ENCODE peak calls at places on chromosomes 2 and 18, in six cellular contexts. U is gastrocnemius medialis, O is suprapubic skin, E is HCT116, V is A549, R is Peyer's patch. S is an unnamed sample.
A peak's percentile ranks its signal among the peaks of the same experiment; 100 is the strongest.

GRCh38 chr2:109648041-109648527 is 33.9 kb downstream of the SOWAHC start:
- DNase-seq in R (peak; percentile 32), O (peak; percentile 56), V (no peak), E (no peak), U (no peak), S (no peak)

GRCh38 chr2:210630904-210631560 is 74.6 kb downstream of the CPS1 start:
- DNase-seq in E (no peak), V (no peak), O (no peak), R (no peak), U (no peak), S (no peak)

GRCh38 chr2:209663149-209663548 is 108.5 kb upstream of the UNC80 start:
- DNase-seq in U (no peak), R (no peak), O (no peak), E (no peak), V (no peak), S (no peak)

GRCh38 chr2:12502759-12503158 is 214.0 kb upstream of the TRIB2 start:
- DNase-seq in E (no peak), V (no peak), O (no peak), R (no peak), U (no peak), S (no peak)

GRCh38 chr2:204571041-204571440 is 25.8 kb downstream of the PARD3B start:
- DNase-seq in V (no peak), O (no peak), U (no peak), E (no peak), R (no peak), S (no peak)

GRCh38 chr2:27833931-27834330 is 56.3 kb downstream of the RBKS start:
- DNase-seq in V (no peak), R (no peak), U (no peak), O (no peak), E (no peak), S (no peak)

GRCh38 chr18:58858591-58859468 is 5.8 kb upstream of the ZNF532 start:
- DNase-seq in E (no peak), O (peak; percentile 77), R (peak; percentile 54), V (no peak), U (peak; percentile 50), S (peak; percentile 24)

GRCh38 chr2:177992992-177993391 is 79.6 kb downstream of the PDE11A start:
- DNase-seq in V (no peak), O (no peak), R (no peak), E (no peak), U (no peak), S (no peak)

GRCh38 chr2:222319576-222320440 is 21.0 kb upstream of the PAX3 start:
- DNase-seq in V (peak; percentile 39), O (no peak), E (no peak), R (peak; percentile 55), U (no peak), S (peak; percentile 31)

GRCh38 chr2:26985807-26986206 is 15.4 kb downstream of the MAPRE3 start:
- DNase-seq in U (no peak), O (no peak), V (no peak), E (no peak), R (no peak), S (no peak)

GRCh38 chr2:128196026-128196822 is 105.2 kb downstream of the UGGT1 start:
- DNase-seq in U (no peak), E (no peak), V (no peak), O (no peak), R (peak; percentile 57), S (peak; percentile 15)

GRCh38 chr18:77249583-77250500 is at the start of gene GALR1:
- DNase-seq in E (no peak), V (no peak), R (no peak), O (no peak), U (no peak), S (no peak)

GRCh38 chr18:9097349-9097748 is 5.2 kb upstream of the NDUFV2 start:
- DNase-seq in O (no peak), U (no peak), R (no peak), E (no peak), V (no peak), S (no peak)

GRCh38 chr2:72137498-72138010 is 10.1 kb downstream of the CYP26B1 start:
- DNase-seq in V (peak; percentile 64), E (no peak), R (peak; percentile 78), O (peak; percentile 72), U (no peak), S (peak; percentile 60)

GRCh38 chr2:121947681-121948080 is 192.2 kb downstream of the TSN start:
- DNase-seq in V (no peak), O (no peak), R (no peak), E (no peak), U (no peak), S (no peak)

GRCh38 chr2:73749314-73749713 is 12.2 kb upstream of the TPRKB start:
- DNase-seq in U (no peak), E (no peak), O (no peak), V (no peak), R (no peak), S (no peak)

GRCh38 chr2:33153008-33153407 is 206.3 kb downstream of the LTBP1 start:
- DNase-seq in O (no peak), R (no peak), V (no peak), E (no peak), U (no peak), S (no peak)

GRCh38 chr2:8454797-8455196 is 227.1 kb upstream of the ID2 start:
- DNase-seq in O (no peak), V (no peak), R (no peak), U (no peak), E (no peak), S (no peak)

GRCh38 chr2:101040761-101041160 is 38.7 kb downstream of the RPL31 start:
- DNase-seq in O (no peak), V (no peak), R (no peak), E (no peak), U (no peak), S (no peak)

GRCh38 chr2:106115250-106115649 is 78.9 kb downstream of the UXS1 start:
- DNase-seq in V (peak; percentile 71), U (peak; percentile 27), R (no peak), E (peak; percentile 86), O (no peak), S (no peak)

GRCh38 chr2:3745901-3746300 is 42.5 kb downstream of the DCDC2C start:
- DNase-seq in V (no peak), U (no peak), O (no peak), E (no peak), R (no peak), S (no peak)

GRCh38 chr2:128445533-128445900 is 126.8 kb upstream of the HS6ST1 start:
- DNase-seq in U (no peak), V (no peak), E (no peak), O (no peak), R (peak; percentile 41), S (no peak)

GRCh38 chr18:36265035-36265434 is 32.5 kb upstream of the FHOD3 start:
- DNase-seq in V (no peak), R (no peak), U (no peak), E (no peak), O (no peak), S (no peak)

GRCh38 chr2:102304711-102305591 is 6.4 kb upstream of the IL1RL1 start:
- DNase-seq in R (no peak), E (no peak), O (no peak), V (no peak), U (no peak), S (no peak)

GRCh38 chr2:174485763-174486613 is 841 bp downstream of the GPR155 start:
- DNase-seq in U (no peak), O (no peak), E (no peak), V (no peak), R (peak; percentile 56), S (peak; percentile 44)

GRCh38 chr2:126399001-126399400 is 257.0 kb upstream of the GYPC start:
- DNase-seq in E (no peak), O (no peak), V (no peak), U (no peak), R (no peak), S (no peak)

GRCh38 chr2:132824716-132825115 is 154.7 kb upstream of the LYPD1 start:
- DNase-seq in O (no peak), U (no peak), E (no peak), R (no peak), V (peak; percentile 3), S (no peak)

GRCh38 chr18:48365965-48366364 is 43.2 kb downstream of the ZBTB7C start:
- DNase-seq in V (no peak), R (no peak), E (no peak), U (no peak), O (no peak), S (no peak)

GRCh38 chr18:48363167-48363566 is 46.0 kb downstream of the ZBTB7C start:
- DNase-seq in O (no peak), E (no peak), U (no peak), V (no peak), R (no peak), S (no peak)

GRCh38 chr18:48361801-48362200 is 47.4 kb downstream of the ZBTB7C start:
- DNase-seq in E (no peak), U (no peak), R (no peak), V (no peak), O (no peak), S (no peak)

GRCh38 chr18:48367557-48367956 is 41.6 kb downstream of the ZBTB7C start:
- DNase-seq in V (no peak), R (no peak), U (no peak), O (no peak), E (no peak), S (no peak)

GRCh38 chr18:48364146-48364545 is 45.0 kb downstream of the ZBTB7C start:
- DNase-seq in E (no peak), O (no peak), R (no peak), V (no peak), U (no peak), S (no peak)
- TF ChIP-seq POLR2A in E (no peak), O (no peak), R (no peak), V (no peak), U (no peak), S (no peak)

DNA sequence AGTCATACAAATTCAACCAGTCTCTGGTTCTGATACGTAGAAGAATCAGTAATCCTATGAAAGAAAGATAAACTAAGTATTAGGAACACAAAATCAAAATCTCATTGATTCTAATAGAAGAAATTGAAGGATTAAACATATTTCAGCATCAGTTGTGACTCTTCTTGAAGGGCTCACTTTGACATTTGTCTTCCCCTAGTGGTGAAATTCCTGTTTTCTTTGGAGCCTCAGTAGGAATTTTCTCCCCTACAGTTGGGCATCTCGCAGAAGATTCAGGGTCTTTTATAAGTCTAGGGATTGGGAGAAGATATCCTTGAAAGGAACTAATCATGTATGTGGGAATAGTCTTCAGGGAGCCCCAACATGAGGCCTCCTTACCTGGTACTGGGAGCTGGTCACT is 2.8 kb upstream of the CRYGB start:
- DNase-seq in R (no peak), V (no peak), O (no peak), E (no peak), U (no peak), S (no peak)
- TF ChIP-seq CTCF in R (no peak), V (no peak), O (no peak), E (no peak), U (no peak), S (no peak)

DNA sequence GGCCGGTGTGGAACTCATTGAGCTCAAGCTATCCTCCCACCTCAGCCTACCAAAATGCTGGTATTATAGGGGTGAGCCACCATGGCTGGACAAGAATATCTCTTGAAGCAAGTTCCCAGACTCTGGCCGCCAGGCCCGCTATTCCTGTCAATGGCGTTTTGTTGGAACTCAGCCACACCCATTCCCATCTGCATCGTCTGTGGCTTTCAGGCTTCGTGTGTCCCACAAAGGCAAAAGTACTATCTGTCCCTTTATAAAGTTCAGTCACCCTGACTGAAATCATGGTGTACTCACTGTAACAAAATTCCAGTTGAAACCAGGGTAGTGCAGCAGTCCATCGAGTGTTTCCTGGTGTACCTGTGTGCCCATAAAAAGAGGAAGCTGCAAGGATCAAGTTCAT is 96.7 kb downstream of the SH3BP4 start:
- DNase-seq in R (peak; percentile 52), U (peak; percentile 23), O (peak; percentile 61), V (no peak), E (no peak), S (peak; percentile 69)
- TF ChIP-seq POLR2A in R (no peak), U (no peak), O (no peak), V (no peak), E (no peak), S (no peak)

GRCh38 chr2:213149332-213149875 is 2.0 kb downstream of the IKZF2 start:
- DNase-seq in O (no peak), E (no peak), U (no peak), R (no peak), V (no peak), S (no peak)
- TF ChIP-seq CTCF in O (no peak), E (no peak), U (peak; percentile 7), R (no peak), V (no peak), S (peak; percentile 16)

S was measured in body of pancreas.